ENCODE peak calls at places on chromosomes 11 and 22, in nine cellular contexts. Z is cardiac muscle cell; J is A549; M is SJSA1; F is CD8-positive, alpha-beta memory T cell; W is PC-3; S is fibroblast of lung; R is transverse colon; I is lower lobe of right lung. E is an unnamed sample.

GRCh38 chr22:50705219-50705691 is 32.6 kb downstream of the SHANK3 start:
- DNase-seq in Z (peak; percentile 89), J (no peak), M (no peak), F (no peak), W (no peak), S (peak; percentile 72), R (no peak), I (peak; percentile 52), E (peak; percentile 80)

GRCh38 chr22:45511847-45512261 is 9.2 kb downstream of the FBLN1 start:
- DNase-seq in Z (peak; percentile 93), J (no peak), M (no peak), F (no peak), W (no peak), S (peak; percentile 98), R (peak; percentile 62), I (no peak), E (no peak)

GRCh38 chr22:38295863-38296262 is 21.4 kb downstream of the CSNK1E start:
- DNase-seq in Z (no peak), J (no peak), M (no peak), F (no peak), W (no peak), S (no peak), R (no peak), I (no peak), E (no peak)

GRCh38 chr11:62124186-62125113 is 639 bp downstream of the INCENP start:
- DNase-seq in Z (peak; percentile 36), J (peak; percentile 25), M (peak; percentile 64), F (no peak), W (peak; percentile 46), S (peak; percentile 27), R (peak; percentile 41), I (no peak), E (peak; percentile 45)

GRCh38 chr22:34845391-34845790 is 220.6 kb upstream of the ISX start:
- DNase-seq in Z (no peak), J (no peak), M (no peak), F (no peak), W (no peak), S (no peak), R (no peak), I (no peak), E (no peak)

GRCh38 chr11:116598036-116598435 is 174.8 kb downstream of the BUD13 start:
- DNase-seq in Z (no peak), J (no peak), M (no peak), F (no peak), W (no peak), S (no peak), R (no peak), I (no peak), E (no peak)

GRCh38 chr11:70020336-70021214 is 57.5 kb upstream of the ANO1 start:
- DNase-seq in Z (peak; percentile 12), J (no peak), M (peak; percentile 66), F (no peak), W (peak; percentile 42), S (peak; percentile 42), R (no peak), I (no peak), E (no peak)

GRCh38 chr22:27844256-27844655 is 42.7 kb upstream of the MN1 start:
- DNase-seq in Z (no peak), J (no peak), M (no peak), F (no peak), W (no peak), S (no peak), R (no peak), I (no peak), E (no peak)

GRCh38 chr11:102473543-102473942 is 21.0 kb upstream of the TMEM123 start:
- DNase-seq in Z (no peak), J (no peak), M (no peak), F (no peak), W (no peak), S (no peak), R (peak; percentile 83), I (no peak), E (no peak)

GRCh38 chr11:35142481-35143207 is 3.7 kb downstream of the CD44 start:
- DNase-seq in Z (peak; percentile 41), J (no peak), M (peak; percentile 77), F (no peak), W (peak; percentile 83), S (peak; percentile 44), R (peak; percentile 42), I (no peak), E (no peak)

GRCh38 chr22:44596726-44597125 is 98.7 kb upstream of the RTL6 start:
- DNase-seq in Z (no peak), J (no peak), M (no peak), F (no peak), W (no peak), S (no peak), R (no peak), I (no peak), E (no peak)

GRCh38 chr11:123020968-123021367 is 39.3 kb upstream of the BSX start:
- DNase-seq in Z (peak; percentile 74), J (peak; percentile 77), M (no peak), F (peak; percentile 7), W (peak; percentile 80), S (peak; percentile 57), R (peak; percentile 10), I (peak; percentile 55), E (no peak)

GRCh38 chr22:38315801-38316339 is 1.4 kb downstream of the CSNK1E start:
- DNase-seq in Z (peak; percentile 26), J (no peak), M (no peak), F (no peak), W (no peak), S (peak; percentile 33), R (no peak), I (no peak), E (no peak)

GRCh38 chr11:41201156-41201555 is 258.3 kb downstream of the LRRC4C start:
- DNase-seq in Z (peak; percentile 19), J (no peak), M (peak; percentile 37), F (no peak), W (peak; percentile 64), S (peak; percentile 28), R (no peak), I (no peak), E (no peak)

GRCh38 chr11:35180311-35181233 is 41.6 kb downstream of the CD44 start:
- DNase-seq in Z (no peak), J (no peak), M (peak; percentile 87), F (no peak), W (no peak), S (no peak), R (no peak), I (no peak), E (no peak)

GRCh38 chr11:2816941-2817421 is 68.6 kb downstream of the CDKN1C start:
- DNase-seq in Z (peak; percentile 88), J (no peak), M (peak; percentile 29), F (no peak), W (no peak), S (peak; percentile 85), R (peak; percentile 28), I (peak; percentile 30), E (peak; percentile 31)

GRCh38 chr22:32644252-32645100 is 157.0 kb upstream of the TIMP3 start:
- DNase-seq in Z (peak; percentile 88), J (no peak), M (peak; percentile 62), F (no peak), W (no peak), S (peak; percentile 50), R (peak; percentile 50), I (peak; percentile 73), E (peak; percentile 17)
- H3K4me3 ChIP-seq in Z (no peak overlapping the region), J (no peak overlapping the region), M (no peak overlapping the region), F (peak overlapping the region; percentile 47), W (no peak overlapping the region), S (no peak overlapping the region), R (no peak overlapping the region), I (peak overlapping the region; percentile 19), E (no peak overlapping the region)

GRCh38 chr11:66743271-66743968 is 14.4 kb upstream of the SPTBN2 start:
- DNase-seq in Z (no peak), J (peak; percentile 78), M (no peak), F (no peak), W (peak; percentile 99), S (no peak), R (peak; percentile 87), I (peak; percentile 67), E (no peak)
- H3K27ac ChIP-seq in Z (no peak overlapping the region), J (peak overlapping the region; percentile 93), M (no peak overlapping the region), F (no peak overlapping the region), W (peak overlapping the region; percentile 86), S (no peak overlapping the region), R (peak overlapping the region; percentile 95), I (peak overlapping the region; percentile 84), E (no peak overlapping the region)

GRCh38 chr22:21012446-21013407 is 2.2 kb upstream of the P2RX6 start:
- DNase-seq in Z (no peak), J (no peak), M (no peak), F (no peak), W (no peak), S (no peak), R (no peak), I (no peak), E (peak; percentile 39)

GRCh38 chr22:21013742-21014201 is 1.2 kb upstream of the P2RX6 start:
- DNase-seq in Z (no peak), J (no peak), M (no peak), F (no peak), W (no peak), S (no peak), R (no peak), I (no peak), E (no peak)

GRCh38 chr22:21014202-21015050 is 539 bp upstream of the P2RX6 start:
- DNase-seq in Z (peak; percentile 96), J (peak; percentile 74), M (peak; percentile 87), F (peak; percentile 87), W (no peak), S (peak; percentile 87), R (peak; percentile 89), I (peak; percentile 90), E (peak; percentile 62)

GRCh38 chr22:21010426-21011113 is 4.4 kb upstream of the P2RX6 start:
- DNase-seq in Z (no peak), J (no peak), M (no peak), F (no peak), W (no peak), S (no peak), R (no peak), I (no peak), E (no peak)

GRCh38 chr22:21009638-21010425 is 5.1 kb upstream of the P2RX6 start:
- DNase-seq in Z (peak; percentile 63), J (no peak), M (peak; percentile 25), F (no peak), W (peak; percentile 61), S (peak; percentile 51), R (peak; percentile 35), I (no peak), E (peak; percentile 50)
- H3K4me1 ChIP-seq in Z (peaks cover 9% of the 10 kb centered on the region), J (peaks cover 10% of the 10 kb centered on the region), M (peaks cover 14% of the 10 kb centered on the region), F (peaks cover 6% of the 10 kb centered on the region), W (peaks cover 3% of the 10 kb centered on the region), S (peaks cover 7% of the 10 kb centered on the region), R (peaks cover 13% of the 10 kb centered on the region), I (peaks cover 15% of the 10 kb centered on the region), E (peaks cover 6% of the 10 kb centered on the region)

DNA sequence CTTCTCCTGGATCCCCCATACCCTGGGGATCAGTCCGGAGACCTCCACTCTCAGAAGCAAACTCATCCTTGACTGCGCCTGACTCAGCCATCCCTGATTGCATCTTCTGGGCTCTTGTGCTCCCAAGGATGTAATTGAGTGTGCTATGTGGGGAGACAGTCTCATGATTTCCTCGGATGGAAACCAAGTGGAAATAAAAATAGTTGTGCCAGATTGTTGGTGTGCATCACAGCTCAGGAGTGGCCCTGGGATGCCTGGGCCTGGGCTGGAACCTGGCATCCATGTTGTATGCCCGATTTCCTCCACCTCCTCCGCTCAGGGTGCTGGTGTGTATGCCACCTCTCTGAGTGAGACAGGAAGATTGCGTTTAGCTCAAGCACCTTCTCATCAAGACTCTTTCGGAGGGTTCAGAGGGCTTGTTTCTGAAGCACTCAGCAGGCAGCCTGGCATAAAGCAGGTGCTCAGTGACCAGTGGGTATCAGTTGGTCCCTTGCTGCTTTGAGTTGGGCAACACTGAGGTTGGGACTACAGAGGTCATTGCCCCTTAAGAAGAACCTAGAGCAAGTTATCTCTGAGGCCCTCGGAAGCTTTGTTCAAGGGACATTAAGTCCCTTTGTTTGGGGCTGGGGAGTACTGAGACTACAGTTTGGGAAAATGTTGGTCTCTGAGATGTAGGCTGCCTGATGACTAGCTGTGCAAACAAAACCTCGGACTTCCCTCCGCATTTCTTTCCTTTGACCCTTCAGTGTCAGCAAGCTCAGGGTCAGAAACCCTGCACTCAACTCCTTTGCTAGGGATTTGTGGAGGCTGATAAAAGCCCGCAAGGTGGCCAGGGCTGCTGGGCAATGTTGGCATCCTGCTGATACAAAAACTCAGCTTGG is 24.8 kb upstream of the MICAL2 start:
- DNase-seq in Z (no peak), J (peak; percentile 29), M (peak; percentile 31), F (no peak), W (no peak), S (no peak), R (no peak), I (no peak), E (no peak)
- H3K4me3 ChIP-seq in Z (no peak overlapping the region), J (no peak overlapping the region), M (no peak overlapping the region), F (no peak overlapping the region), W (no peak overlapping the region), S (no peak overlapping the region), R (no peak overlapping the region), I (no peak overlapping the region), E (no peak overlapping the region)